ENCODE peak calls at places on chromosomes 2 and 18, in seven cellular contexts. I, S, N, C, B, U and O are unnamed samples.

GRCh38 chr2:66575625-66576371 is 140.9 kb downstream of the MEIS1 start:
- DNase-seq in N (no peak), U (no peak), S (no peak), B (no peak), I (no peak), C (no peak), O (no peak)

GRCh38 chr2:199309973-199310372 is 147.8 kb downstream of the SATB2 start:
- DNase-seq in U (no peak), I (no peak), C (no peak), N (no peak), B (no peak), S (no peak), O (peak)

GRCh38 chr18:11251229-11251890 is 102.0 kb upstream of the PIEZO2 start:
- DNase-seq in U (no peak), S (no peak), N (no peak), I (no peak), C (no peak), B (no peak), O (no peak)

GRCh38 chr2:80053522-80054338 is 250.8 kb downstream of the LRRTM1 start:
- DNase-seq in C (peak), S (no peak), B (no peak), U (no peak), I (no peak), N (no peak), O (no peak)

GRCh38 chr2:44358498-44358897 is 2.8 kb downstream of the PREPL start:
- DNase-seq in U (peak), I (no peak), B (no peak), N (no peak), C (peak), S (no peak), O (peak)

GRCh38 chr2:20584637-20585321 is 66.1 kb downstream of the HS1BP3 start:
- DNase-seq in B (no peak), S (no peak), U (no peak), N (no peak), C (peak), I (peak), O (no peak)

GRCh38 chr2:97911210-97911921 is 84.4 kb downstream of the TMEM131 start:
- DNase-seq in S (no peak), C (no peak), B (no peak), N (no peak), I (no peak), U (no peak), O (peak)

GRCh38 chr2:121450301-121450700 is 80.4 kb upstream of the RNU4ATAC start:
- DNase-seq in B (no peak), U (no peak), I (no peak), C (no peak), N (no peak), S (no peak), O (no peak)

GRCh38 chr18:49399003-49399402 is 61.4 kb downstream of the DYM start:
- DNase-seq in N (no peak), B (no peak), U (no peak), I (no peak), C (no peak), S (no peak), O (no peak)

GRCh38 chr2:239266779-239267410 is 133.9 kb downstream of the HDAC4 start:
- DNase-seq in I (no peak), U (no peak), S (peak), B (peak), C (no peak), N (no peak), O (peak)

GRCh38 chr2:3738454-3738853 is 35.1 kb downstream of the DCDC2C start:
- DNase-seq in N (no peak), B (no peak), S (no peak), I (no peak), C (peak), U (no peak), O (peak)

GRCh38 chr2:37683926-37684780 is 12.7 kb upstream of the CDC42EP3 start:
- DNase-seq in I (no peak), U (no peak), S (no peak), N (no peak), B (no peak), C (no peak), O (no peak)

GRCh38 chr18:62881509-62882016 is 166.2 kb downstream of the PHLPP1 start:
- DNase-seq in B (no peak), C (no peak), S (peak), N (no peak), I (peak), U (no peak), O (no peak)

GRCh38 chr2:9258953-9259399 is 52.4 kb downstream of the ASAP2 start:
- DNase-seq in N (no peak), U (no peak), I (no peak), C (no peak), B (no peak), S (no peak), O (no peak)

GRCh38 chr2:86249843-86250402 is 50.7 kb downstream of the MRPL35 start:
- DNase-seq in S (no peak), U (no peak), C (peak), B (no peak), N (no peak), I (no peak), O (peak)

GRCh38 chr2:176518823-176519222 is 249.6 kb downstream of the MTX2 start:
- DNase-seq in C (no peak), I (no peak), N (no peak), B (no peak), U (no peak), S (no peak), O (no peak)

GRCh38 chr18:63206433-63207153 is 113.0 kb downstream of the BCL2 start:
- DNase-seq in U (no peak), C (no peak), I (no peak), N (no peak), S (no peak), B (no peak), O (peak)

GRCh38 chr2:9629222-9630000 is 1.4 kb downstream of the YWHAQ start:
- DNase-seq in I (no peak), N (no peak), B (no peak), C (peak), S (no peak), U (no peak), O (no peak)